ENCODE peak calls at places on chromosomes 16 and 17, in five cellular contexts. A is stimulated activated CD8-positive, alpha-beta memory T cell treated with anti-CD3 and anti-CD28 coated beads, Interleukin-4, amount 100 ng/mL, for 24 hours; T is caudate nucleus; O is COLO829; P is stimulated activated naive B cell treated with anti-CD40 and anti-IgM and Interleukin-4, amounts not matched to agents 10 μg/mL and 1 μg/mL and 100 μg/mL, for 72 hours. I is an unnamed sample.

GRCh38 chr16:1434644-1435592 is 4.0 kb downstream of the PERCC1 start:
- DNase-seq in A (no peak), T (no peak), O (no peak), P (no peak), I (no peak)

GRCh38 chr17:2943971-2944370 is 119.4 kb downstream of the OR1D5 start:
- DNase-seq in A (no peak), T (no peak), O (no peak), P (no peak), I (no peak)

GRCh38 chr17:72158895-72159885 is 38.4 kb downstream of the SOX9 start:
- DNase-seq in A (no peak), T (no peak), O (no peak), P (no peak), I (no peak)

GRCh38 chr17:76224321-76224852 is 15.9 kb downstream of the RNF157 start:
- DNase-seq in A (no peak), T (no peak), O (no peak), P (no peak), I (no peak)

GRCh38 chr16:379183-379960 is 2.4 kb downstream of the PGAP6 start:
- DNase-seq in A (no peak), T (no peak), O (no peak), P (no peak), I (peak; percentile 22)

GRCh38 chr17:43199633-43200032 is 12.0 kb upstream of the TMEM106A start:
- DNase-seq in A (no peak), T (no peak), O (no peak), P (no peak), I (no peak)

GRCh38 chr17:2302740-2303277 is 776 bp downstream of the SMG6 start:
- DNase-seq in A (no peak), T (peak; percentile 15), O (no peak), P (no peak), I (peak; percentile 33)

GRCh38 chr17:57939797-57940196 is 15.4 kb downstream of the CUEDC1 start:
- DNase-seq in A (no peak), T (no peak), O (no peak), P (peak; percentile 72), I (no peak)

GRCh38 chr16:89014611-89015230 is 37.7 kb upstream of the CBFA2T3 start:
- DNase-seq in A (no peak), T (no peak), O (no peak), P (no peak), I (no peak)

GRCh38 chr17:76027159-76027839 is at the start of gene EVPL:
- DNase-seq in A (no peak), T (no peak), O (no peak), P (no peak), I (peak; percentile 53)

GRCh38 chr17:82076018-82076784 is 10.6 kb upstream of the DUS1L start:
- DNase-seq in A (no peak), T (no peak), O (no peak), P (no peak), I (peak; percentile 3)

GRCh38 chr17:63096426-63096825 is 130.4 kb downstream of the TANC2 start:
- DNase-seq in A (no peak), T (no peak), O (no peak), P (no peak), I (no peak)

GRCh38 chr16:89193021-89193575 is 7.2 kb downstream of the SLC22A31 start:
- DNase-seq in A (peak; percentile 43), T (no peak), O (peak; percentile 66), P (no peak), I (no peak)

GRCh38 chr16:13928644-13929043 is 8.7 kb downstream of the ERCC4 start:
- DNase-seq in A (no peak), T (no peak), O (no peak), P (no peak), I (no peak)

GRCh38 chr16:11989238-11990160 is 13.0 kb downstream of the SNX29 start:
- DNase-seq in A (no peak), T (no peak), O (no peak), P (peak; percentile 23), I (no peak)

GRCh38 chr16:19884021-19884485 is 595 bp downstream of the GPRC5B start:
- DNase-seq in A (no peak), T (no peak), O (no peak), P (no peak), I (no peak)

GRCh38 chr17:33778505-33779398 is 476.3 kb upstream of the CCL2 start:
- DNase-seq in A (peak; percentile 1), T (peak; percentile 4), O (peak; percentile 78), P (peak; percentile 15), I (peak; percentile 78)

GRCh38 chr16:11447836-11448235 is 102.6 kb downstream of the RMI2 start:
- DNase-seq in A (no peak), T (no peak), O (no peak), P (no peak), I (no peak)

GRCh38 chr16:65196696-65197095 is 74.8 kb upstream of the CDH11 start:
- DNase-seq in A (no peak), T (no peak), O (no peak), P (no peak), I (no peak)

GRCh38 chr17:32264140-32264799 is 1.4 kb upstream of the RHBDL3 start:
- DNase-seq in A (no peak), T (no peak), O (no peak), P (no peak), I (no peak)

GRCh38 chr17:77196251-77196650 is 55.5 kb downstream of the SEC14L1 start:
- DNase-seq in A (no peak), T (no peak), O (no peak), P (no peak), I (no peak)

GRCh38 chr17:17890773-17891759 is 54.3 kb upstream of the SREBF1 start:
- DNase-seq in A (peak; percentile 4), T (no peak), O (peak; percentile 63), P (peak; percentile 6), I (peak; percentile 56)

GRCh38 chr17:30970757-30971567 is at the start of gene RNF135:
- DNase-seq in A (peak; percentile 41), T (peak; percentile 30), O (peak; percentile 86), P (peak; percentile 73), I (peak; percentile 72)

GRCh38 chr17:50893183-50893993 is 27.2 kb upstream of the TOB1 start:
- DNase-seq in A (no peak), T (peak; percentile 73), O (peak; percentile 87), P (no peak), I (peak; percentile 100)

GRCh38 chr17:57889892-57890856 is 40.3 kb upstream of the MRPS23 start:
- DNase-seq in A (no peak), T (no peak), O (no peak), P (no peak), I (peak; percentile 91)

GRCh38 chr17:1485748-1486376 is 6.6 kb downstream of the MYO1C start:
- DNase-seq in A (no peak), T (no peak), O (no peak), P (peak; percentile 63), I (no peak)

GRCh38 chr16:60346256-60346655 is 1612.1 kb upstream of the GOT2 start:
- DNase-seq in A (no peak), T (no peak), O (peak; percentile 75), P (no peak), I (no peak)